ENCODE peak calls at places on chromosome 9, in seven cellular contexts. H is HCT116, R is breast epithelium, E is NB4, P is GM12878, C is ovary, L is lower leg skin. Y is an unnamed sample.

GRCh38 chr9:77909306-77909705 is 122.3 kb downstream of the GNAQ start:
- DNase-seq in H (no peak), R (no peak), E (peak), P (no peak), C (no peak), L (no peak), Y (no peak)

GRCh38 chr9:96065482-96066251 is 190.2 kb downstream of the ERCC6L2 start:
- DNase-seq in H (no peak), R (no peak), E (no peak), P (no peak), C (no peak), L (no peak), Y (no peak)

GRCh38 chr9:16069671-16070586 is 517.1 kb downstream of the CCDC171 start:
- DNase-seq in H (no peak), R (no peak), E (no peak), P (no peak), C (no peak), L (no peak), Y (no peak)

GRCh38 chr9:91948423-91949292 is 1.4 kb downstream of the ROR2 start:
- DNase-seq in H (peak), R (peak), E (peak), P (no peak), C (peak), L (peak), Y (no peak)

GRCh38 chr9:20591223-20591622 is 31.1 kb downstream of the MLLT3 start:
- DNase-seq in H (no peak), R (no peak), E (no peak), P (no peak), C (no peak), L (no peak), Y (no peak)

GRCh38 chr9:71910602-71911060 is 362 bp downstream of the ABHD17B start:
- DNase-seq in H (no peak), R (no peak), E (no peak), P (no peak), C (no peak), L (no peak), Y (no peak)

GRCh38 chr9:133737071-133737773 is 930 bp downstream of the SARDH start:
- DNase-seq in H (no peak), R (no peak), E (no peak), P (no peak), C (peak), L (no peak), Y (no peak)

GRCh38 chr9:134283692-134284265 is 42.5 kb upstream of the RXRA start:
- DNase-seq in H (no peak), R (no peak), E (no peak), P (no peak), C (no peak), L (no peak), Y (no peak)

GRCh38 chr9:4147476-4148214 is 152.2 kb downstream of the GLIS3 start:
- DNase-seq in H (no peak), R (no peak), E (no peak), P (no peak), C (no peak), L (no peak), Y (no peak)

GRCh38 chr9:74281674-74282073 is 215.5 kb upstream of the RORB start:
- DNase-seq in H (no peak), R (no peak), E (peak), P (no peak), C (no peak), L (no peak), Y (no peak)

GRCh38 chr9:126474786-126475485 is 138.8 kb upstream of the LMX1B start:
- DNase-seq in H (peak), R (no peak), E (no peak), P (no peak), C (no peak), L (no peak), Y (no peak)

GRCh38 chr9:99114846-99115500 is 10.1 kb downstream of the TGFBR1 start:
- DNase-seq in H (no peak), R (no peak), E (no peak), P (no peak), C (no peak), L (no peak), Y (no peak)

GRCh38 chr9:98930792-98931191 is 12.9 kb upstream of the COL15A1 start:
- DNase-seq in H (no peak), R (no peak), E (no peak), P (no peak), C (no peak), L (no peak), Y (no peak)

GRCh38 chr9:4068914-4069313 is 231.0 kb downstream of the GLIS3 start:
- DNase-seq in H (no peak), R (no peak), E (no peak), P (no peak), C (no peak), L (no peak), Y (no peak)

GRCh38 chr9:94607340-94607695 is 13.7 kb upstream of the FBP2 start:
- DNase-seq in H (no peak), R (no peak), E (no peak), P (no peak), C (no peak), L (no peak), Y (no peak)

GRCh38 chr9:23598994-23599393 is 227.0 kb downstream of the ELAVL2 start:
- DNase-seq in H (no peak), R (no peak), E (no peak), P (no peak), C (no peak), L (no peak), Y (no peak)

GRCh38 chr9:32161720-32162119 is 222.7 kb upstream of the ACO1 start:
- DNase-seq in H (no peak), R (no peak), E (no peak), P (no peak), C (no peak), L (no peak), Y (no peak)

GRCh38 chr9:69317894-69318293 is 7.1 kb upstream of the ENTREP1 start:
- DNase-seq in H (no peak), R (no peak), E (no peak), P (peak), C (no peak), L (no peak), Y (no peak)

GRCh38 chr9:126084696-126085095 is 241.9 kb upstream of the MVB12B start:
- DNase-seq in H (no peak), R (no peak), E (no peak), P (no peak), C (no peak), L (no peak), Y (no peak)

GRCh38 chr9:34988218-34989055 is 1.1 kb upstream of the DNAJB5 start:
- DNase-seq in H (no peak), R (no peak), E (no peak), P (no peak), C (peak), L (no peak), Y (peak)

GRCh38 chr9:40884072-40884901 is 244.2 kb downstream of the FOXD4L6 start:
- DNase-seq in H (no peak), R (no peak), E (no peak), P (no peak), C (peak), L (no peak), Y (peak)

GRCh38 chr9:14770592-14770991 is 48.1 kb upstream of the CER1 start:
- DNase-seq in H (no peak), R (no peak), E (no peak), P (no peak), C (no peak), L (no peak), Y (no peak)

GRCh38 chr9:124724415-124725067 is 46.6 kb downstream of the NR6A1 start:
- DNase-seq in H (no peak), R (no peak), E (no peak), P (no peak), C (no peak), L (no peak), Y (no peak)

GRCh38 chr9:7560669-7561305 is 238.8 kb downstream of the DMAC1 start:
- DNase-seq in H (no peak), R (no peak), E (no peak), P (no peak), C (no peak), L (no peak), Y (no peak)

GRCh38 chr9:118882674-118883073 is 486.6 kb downstream of the BRINP1 start:
- DNase-seq in H (no peak), R (no peak), E (no peak), P (no peak), C (no peak), L (no peak), Y (no peak)

GRCh38 chr9:110432253-110432652 is 94.6 kb upstream of the TXNDC8 start:
- DNase-seq in H (no peak), R (no peak), E (no peak), P (no peak), C (no peak), L (no peak), Y (no peak)

GRCh38 chr9:71368157-71368556 is 246.7 kb upstream of the TRPM3 start:
- DNase-seq in H (no peak), R (no peak), E (no peak), P (no peak), C (no peak), L (peak), Y (no peak)

GRCh38 chr9:4970970-4971641 is 14.0 kb upstream of the JAK2 start:
- DNase-seq in H (no peak), R (no peak), E (peak), P (peak), C (no peak), L (no peak), Y (no peak)

DNA sequence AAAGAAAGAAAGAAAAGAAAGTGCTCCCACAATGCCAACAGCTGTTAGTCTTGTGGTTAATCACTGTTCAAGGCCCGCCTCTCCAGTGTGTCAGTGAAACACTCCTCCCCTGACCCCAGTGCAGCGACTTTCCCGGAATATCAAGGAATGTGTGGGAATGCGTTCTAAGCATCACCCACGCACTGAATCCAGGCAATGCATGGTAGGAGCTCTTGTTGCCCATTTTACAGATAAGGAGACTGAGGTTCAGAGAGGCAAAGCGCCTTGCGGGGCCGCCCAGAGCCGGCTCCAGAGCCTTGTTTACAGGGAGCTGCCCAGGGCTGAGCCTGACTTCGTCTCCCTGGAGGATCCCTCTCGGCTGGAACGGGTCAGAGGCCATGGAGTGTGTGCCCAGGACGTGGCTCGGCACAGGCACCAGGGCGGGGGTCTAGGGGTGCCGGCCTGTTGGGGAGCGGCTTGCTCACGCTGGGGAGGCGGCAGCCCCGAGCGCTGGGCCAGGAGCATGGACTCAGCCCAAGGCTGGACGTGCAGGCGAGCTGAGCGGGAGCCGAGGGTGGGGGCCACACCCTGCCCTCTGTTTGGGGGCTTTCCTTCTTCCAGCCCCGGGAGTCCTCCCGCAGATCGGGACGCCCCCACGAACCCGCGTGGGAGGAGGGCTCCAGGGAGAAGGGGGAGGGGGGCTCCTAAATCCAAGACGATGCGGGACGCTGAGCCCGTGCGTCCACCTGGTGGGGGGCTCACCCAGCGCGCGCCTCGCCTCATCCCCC is 787 bp downstream of the ST6GALNAC6 start:
- DNase-seq in H (no peak), R (no peak), E (no peak), P (no peak), C (peak), L (no peak), Y (peak)
- TF ChIP-seq POLR2A in H (no peak), R (no peak), E (no peak), P (peak), C (no peak), L (no peak), Y (no peak)

DNA sequence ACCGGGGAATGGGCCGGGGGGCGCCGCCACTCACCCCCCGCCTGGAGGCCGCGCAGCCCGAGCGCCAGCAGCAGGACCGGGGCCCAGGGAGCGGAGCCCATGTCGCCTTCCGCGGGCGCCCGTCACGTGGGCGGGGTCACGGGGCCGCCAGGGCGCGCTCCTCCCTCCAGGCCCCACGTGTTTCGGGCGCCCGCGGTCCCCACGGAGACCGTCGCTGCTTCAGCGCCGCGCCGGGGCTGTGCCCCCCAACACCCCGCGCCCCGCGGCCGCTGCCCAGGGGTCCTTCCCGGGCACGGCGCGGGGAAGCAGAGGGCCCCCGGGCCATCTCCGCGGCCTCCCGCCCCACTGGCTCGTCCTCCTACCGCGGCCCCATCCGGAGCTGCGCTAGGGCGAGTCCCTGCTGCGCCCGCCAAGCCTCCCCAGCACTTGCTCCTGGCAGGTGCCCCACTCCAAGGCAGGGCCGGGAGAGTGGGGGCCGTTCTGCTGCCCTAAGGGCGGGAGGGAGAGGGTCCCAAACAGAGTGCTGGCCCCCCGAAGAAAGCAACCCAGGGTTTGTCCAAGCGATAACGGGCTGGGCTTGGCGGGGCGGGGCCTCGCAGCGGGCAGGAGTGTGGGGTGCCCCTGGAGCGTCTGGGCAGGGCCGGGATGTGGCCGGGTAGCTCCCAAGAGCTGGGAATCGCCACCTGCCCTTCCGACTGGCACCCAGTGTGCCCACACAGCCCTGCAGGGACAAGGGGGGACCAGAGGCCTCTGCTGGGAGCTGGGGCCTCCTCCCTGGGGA is at the start of gene DPP7:
- DNase-seq in H (no peak), R (no peak), E (peak), P (no peak), C (peak), L (peak), Y (peak)
- TF ChIP-seq POLR2A in H (no peak), R (no peak), E (peak), P (peak), C (no peak), L (no peak), Y (no peak)

GRCh38 chr9:136840140-136840876 is 2.0 kb upstream of the AJM1 start:
- DNase-seq in H (no peak), R (no peak), E (no peak), P (no peak), C (no peak), L (no peak), Y (no peak)

GRCh38 chr9:136839229-136840139 is 2.8 kb upstream of the AJM1 start:
- DNase-seq in H (no peak), R (no peak), E (no peak), P (no peak), C (no peak), L (no peak), Y (no peak)

GRCh38 chr9:136835932-136836901 is 6.1 kb upstream of the AJM1 start:
- DNase-seq in H (no peak), R (no peak), E (no peak), P (no peak), C (no peak), L (no peak), Y (peak)

GRCh38 chr9:136837146-136837855 is 5.0 kb upstream of the AJM1 start:
- DNase-seq in H (no peak), R (no peak), E (no peak), P (no peak), C (no peak), L (no peak), Y (no peak)

DNA sequence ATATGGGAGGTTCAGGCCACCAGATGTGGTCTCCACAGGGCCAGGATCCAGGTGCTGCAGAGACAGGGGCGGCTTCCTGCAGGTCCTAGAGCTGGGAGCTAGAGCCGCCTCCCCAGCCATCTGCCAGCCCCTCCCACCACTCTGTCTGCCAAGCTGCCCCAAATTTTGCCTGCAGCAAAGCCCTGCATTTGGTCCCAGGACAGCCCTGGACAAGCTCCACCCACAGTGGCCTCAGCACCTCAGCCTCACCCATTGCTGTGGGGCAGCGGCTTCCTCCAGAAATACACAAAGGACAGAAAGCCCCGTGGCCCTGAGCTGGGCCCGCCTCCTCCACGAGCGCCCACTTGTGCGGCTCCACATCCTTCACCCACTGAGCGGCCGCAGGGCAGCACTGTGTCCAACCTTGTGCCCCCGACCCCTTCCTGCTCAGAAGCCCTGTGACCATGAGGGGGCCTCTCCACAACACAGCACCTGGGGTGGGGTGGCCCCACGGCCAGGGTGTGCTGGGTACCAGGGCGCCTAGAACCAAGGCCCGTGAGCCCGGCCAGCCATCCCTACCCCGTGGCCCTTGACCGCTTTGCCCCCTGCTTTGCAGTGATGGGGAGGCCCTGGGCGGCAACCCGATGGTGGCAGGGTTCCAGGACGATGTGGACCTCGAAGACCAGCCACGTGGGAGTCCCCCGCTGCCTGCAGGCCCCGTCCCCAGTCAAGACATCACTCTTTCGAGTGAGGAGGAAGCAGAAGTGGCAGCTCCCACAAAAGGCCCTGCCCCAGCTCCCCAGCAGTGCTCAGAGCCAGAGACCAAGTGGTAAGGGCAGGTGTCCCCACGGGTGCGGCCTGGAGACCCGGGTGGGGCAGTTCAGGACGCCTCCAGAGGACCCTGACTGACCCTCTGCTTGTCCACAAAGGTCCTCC is 3.7 kb upstream of the AJM1 start:
- DNase-seq in H (no peak), R (no peak), E (no peak), P (no peak), C (no peak), L (no peak), Y (no peak)
- TF ChIP-seq POLR2A in H (no peak), R (no peak), E (no peak), P (no peak), C (no peak), L (no peak), Y (no peak)

GRCh38 chr9:25678147-25678666 is at the start of gene TUSC1:
- DNase-seq in H (no peak), R (peak), E (no peak), P (no peak), C (peak), L (peak), Y (peak)
- TF ChIP-seq POLR2A in H (no peak), R (no peak), E (no peak), P (no peak), C (peak), L (no peak), Y (no peak)

DNA sequence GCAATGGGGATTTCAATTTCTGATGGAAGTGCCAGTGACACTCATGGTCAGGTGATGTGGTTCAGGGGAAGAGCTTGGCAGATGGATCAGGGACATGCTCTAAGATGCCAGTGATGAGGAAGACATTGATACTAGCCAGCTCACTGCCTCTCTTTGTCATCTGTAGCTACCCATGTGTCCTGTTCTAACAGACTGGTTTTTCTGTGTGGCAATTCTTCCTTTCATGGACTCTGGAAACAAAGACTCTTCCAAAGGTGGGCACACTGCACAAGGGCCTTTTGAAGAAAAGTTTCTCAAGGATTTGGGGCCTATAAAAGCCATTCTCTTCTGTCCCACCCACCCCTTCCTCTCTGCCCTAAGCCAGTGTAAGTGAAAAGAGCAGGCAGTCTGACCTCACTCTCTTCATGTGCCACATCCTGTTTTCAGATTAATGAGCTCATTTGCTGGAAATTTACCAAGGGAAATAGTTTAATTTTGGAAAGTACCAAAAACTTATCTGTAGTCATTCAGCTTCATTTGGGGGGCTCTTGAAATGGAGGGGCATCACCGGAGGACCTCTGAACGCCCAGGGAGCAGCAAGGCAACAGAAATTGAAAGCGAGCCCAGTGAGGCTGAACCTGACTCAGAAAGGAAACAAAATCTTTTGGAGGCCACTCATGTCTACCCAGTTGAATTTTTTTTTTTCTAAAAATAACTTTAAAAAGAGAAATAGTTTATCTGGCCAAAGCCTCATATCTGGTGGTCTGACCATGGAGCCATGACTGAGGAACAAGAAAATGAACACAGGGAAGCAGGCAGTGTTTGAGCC is 4.9 kb upstream of the TRAF1 start:
- DNase-seq in H (no peak), R (no peak), E (peak), P (peak), C (no peak), L (no peak), Y (no peak)
- TF ChIP-seq POLR2A in H (no peak), R (no peak), E (no peak), P (peak), C (no peak), L (no peak), Y (peak)

DNA sequence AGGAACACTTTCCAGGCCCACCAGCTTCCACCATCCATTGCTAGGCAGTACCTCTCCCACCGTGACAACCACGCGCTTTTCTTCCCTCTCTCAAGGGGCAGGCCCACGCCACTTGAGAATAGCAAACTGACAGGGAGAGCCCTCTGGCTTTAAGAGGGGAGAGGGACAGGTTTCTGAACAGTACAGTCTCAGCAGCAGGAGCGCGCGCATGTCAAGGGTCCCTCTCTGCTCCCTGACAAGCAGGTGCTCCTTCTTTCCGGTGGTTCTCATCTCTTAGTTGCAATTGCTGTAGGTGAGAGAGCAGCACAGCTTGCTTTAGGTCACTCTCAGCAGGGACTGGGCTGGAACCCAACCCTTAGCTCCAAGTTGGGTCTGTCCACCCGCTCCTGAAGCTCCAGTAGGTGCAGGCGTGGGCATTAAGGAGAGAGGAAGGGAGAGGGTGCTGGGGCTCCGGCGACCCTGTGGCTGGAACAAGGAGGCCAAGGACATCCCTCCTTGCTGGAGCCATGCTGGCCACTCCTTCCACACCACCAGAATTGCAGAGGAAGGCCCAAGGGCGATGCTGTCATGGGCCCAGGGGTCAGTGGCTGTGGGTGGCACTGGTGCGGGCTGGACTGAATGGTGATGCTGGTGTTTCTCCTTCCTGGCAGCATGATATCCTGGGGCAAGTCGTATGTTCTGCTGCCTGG is 9.0 kb upstream of the PHF2 start:
- DNase-seq in H (no peak), R (no peak), E (peak), P (no peak), C (no peak), L (no peak), Y (peak)
- TF ChIP-seq POLR2A in H (no peak), R (no peak), E (no peak), P (no peak), C (no peak), L (no peak), Y (no peak)